ENCODE peak calls at places on chromosome 14, in six cellular contexts. R is fibroblast of villous mesenchyme; A is GM19239; E is T1000; Y is CD8-positive, alpha-beta T cell; F is stimulated activated CD4-positive, alpha-beta T cell treated with anti-CD3 and anti-CD28 coated beads, TNF-alpha, amount 100 ng/mL, for 1 hour. G is an unnamed sample.

GRCh38 chr14:106378191-106378590 is 851.8 kb downstream of the TMEM121 start:
- DNase-seq in E (no peak), A (no peak), Y (peak; percentile 28), F (no peak), R (no peak), G (peak; percentile 9)

GRCh38 chr14:75350505-75351060 is 72.0 kb downstream of the FOS start:
- DNase-seq in Y (no peak), A (no peak), E (no peak), F (no peak), R (no peak), G (no peak)

GRCh38 chr14:76997257-76997970 is 31.1 kb downstream of the IRF2BPL start:
- DNase-seq in E (no peak), Y (no peak), F (no peak), R (no peak), A (no peak), G (no peak)

GRCh38 chr14:23559010-23559920 is 3.2 kb downstream of the THTPA start:
- DNase-seq in E (peak; percentile 51), A (no peak), R (peak; percentile 49), Y (peak; percentile 71), F (peak; percentile 19), G (no peak)

GRCh38 chr14:50397461-50398196 is 948 bp upstream of the CDKL1 start:
- DNase-seq in E (no peak), Y (no peak), F (no peak), R (no peak), A (no peak), G (peak; percentile 67)

GRCh38 chr14:104023325-104024055 is 62.0 kb upstream of the ASPG start:
- DNase-seq in F (no peak), R (no peak), E (no peak), A (no peak), Y (no peak), G (no peak)

GRCh38 chr14:75268638-75269550 is 9.7 kb upstream of the FOS start:
- DNase-seq in R (no peak), E (no peak), F (no peak), A (no peak), Y (no peak), G (no peak)

GRCh38 chr14:91429385-91429784 is 11.8 kb upstream of the CCDC88C start:
- DNase-seq in R (no peak), Y (no peak), F (no peak), E (no peak), A (no peak), G (no peak)

GRCh38 chr14:39264057-39264456 is 30.3 kb downstream of the MIA2 start:
- DNase-seq in R (no peak), E (no peak), A (no peak), Y (no peak), F (no peak), G (no peak)

GRCh38 chr14:93269341-93270068 is 62.4 kb downstream of the UBR7 start:
- DNase-seq in R (peak; percentile 61), E (no peak), F (no peak), A (no peak), Y (no peak), G (peak; percentile 60)

GRCh38 chr14:67571275-67571990 is 28.6 kb downstream of the PIGH start:
- DNase-seq in R (peak; percentile 59), E (peak; percentile 13), F (peak; percentile 21), Y (peak; percentile 70), A (peak; percentile 69), G (peak; percentile 50)

GRCh38 chr14:95419569-95419968 is 96.9 kb downstream of the SYNE3 start:
- DNase-seq in A (no peak), E (no peak), F (no peak), Y (no peak), R (no peak), G (no peak)

GRCh38 chr14:81400202-81400678 is at the start of gene STON2:
- DNase-seq in R (peak; percentile 5), A (no peak), F (no peak), E (peak; percentile 67), Y (no peak), G (peak; percentile 98)